ENCODE peak calls at places on chromosomes 2 and 18, in eight cellular contexts. O is EL, E is neural crest cell, X is psoas muscle, Z is cardiac fibroblast, D is ELR, V is endothelial cell, B is COLO829. S is an unnamed sample.

GRCh38 chr2:233413529-233414272 is 59.4 kb downstream of the DGKD start:
- DNase-seq in O (peak; percentile 85), E (no peak), X (peak; percentile 70), Z (peak; percentile 82), D (peak; percentile 79), V (no peak), B (peak; percentile 79), S (peak; percentile 67)

GRCh38 chr2:100021798-100022197 is 120.6 kb downstream of the AFF3 start:
- DNase-seq in O (no peak), E (no peak), X (no peak), Z (no peak), D (no peak), V (no peak), B (no peak), S (no peak)

GRCh38 chr2:23351388-23352141 is 33.4 kb upstream of the KLHL29 start:
- DNase-seq in O (peak; percentile 83), E (peak; percentile 91), X (peak; percentile 91), Z (peak; percentile 89), D (peak; percentile 77), V (peak; percentile 83), B (peak; percentile 74), S (peak; percentile 59)

GRCh38 chr2:27705851-27706622 is 42.3 kb downstream of the SLC4A1AP start:
- DNase-seq in O (peak; percentile 97), E (no peak), X (peak; percentile 64), Z (peak; percentile 96), D (peak; percentile 80), V (no peak), B (no peak), S (peak; percentile 100)

GRCh38 chr2:190126758-190127157 is 64.2 kb upstream of the MSTN start:
- DNase-seq in O (no peak), E (no peak), X (no peak), Z (peak; percentile 60), D (no peak), V (no peak), B (no peak), S (no peak)

GRCh38 chr18:74963820-74964446 is 245.0 kb downstream of the PTGR3 start:
- DNase-seq in O (peak; percentile 54), E (no peak), X (no peak), Z (peak; percentile 65), D (peak; percentile 62), V (peak; percentile 38), B (peak; percentile 25), S (peak; percentile 18)

GRCh38 chr2:63195310-63195709 is 144.7 kb downstream of the OTX1 start:
- DNase-seq in O (no peak), E (no peak), X (no peak), Z (no peak), D (no peak), V (no peak), B (no peak), S (no peak)

GRCh38 chr18:46867471-46868170 is 49.7 kb downstream of the PIAS2 start:
- DNase-seq in O (no peak), E (no peak), X (no peak), Z (no peak), D (no peak), V (no peak), B (peak; percentile 6), S (no peak)

GRCh38 chr2:79721966-79722365 is 209.1 kb downstream of the CTNNA2 start:
- DNase-seq in O (peak; percentile 56), E (no peak), X (no peak), Z (no peak), D (peak; percentile 76), V (no peak), B (no peak), S (peak; percentile 58)

GRCh38 chr2:158095912-158096311 is 5.8 kb upstream of the UPP2 start:
- DNase-seq in O (no peak), E (no peak), X (no peak), Z (no peak), D (no peak), V (no peak), B (no peak), S (no peak)

GRCh38 chr2:207869784-207870778 is 100.4 kb upstream of the FZD5 start:
- DNase-seq in O (peak; percentile 54), E (no peak), X (no peak), Z (peak; percentile 58), D (peak; percentile 57), V (no peak), B (no peak), S (peak; percentile 88)

GRCh38 chr2:236967499-236967783 is 118.2 kb upstream of the COPS8 start:
- DNase-seq in O (no peak), E (no peak), X (no peak), Z (no peak), D (no peak), V (no peak), B (no peak), S (no peak)

GRCh38 chr18:50662177-50662576 is 102.3 kb downstream of the MAPK4 start:
- DNase-seq in O (no peak), E (no peak), X (no peak), Z (no peak), D (peak; percentile 24), V (no peak), B (peak; percentile 17), S (no peak)

GRCh38 chr2:82641781-82642180 is 1817.3 kb downstream of the SUCLG1 start:
- DNase-seq in O (peak; percentile 43), E (no peak), X (no peak), Z (no peak), D (peak; percentile 37), V (no peak), B (no peak), S (peak; percentile 6)

GRCh38 chr2:183010112-183010511 is 28.1 kb downstream of the NCKAP1 start:
- DNase-seq in O (peak; percentile 29), E (no peak), X (peak; percentile 24), Z (peak; percentile 81), D (peak; percentile 37), V (no peak), B (no peak), S (peak; percentile 60)

GRCh38 chr2:111617804-111618576 is 266.0 kb downstream of the ANAPC1 start:
- DNase-seq in O (peak; percentile 15), E (no peak), X (peak; percentile 50), Z (peak; percentile 78), D (no peak), V (no peak), B (no peak), S (no peak)

GRCh38 chr2:195021704-195022513 is 635.1 kb upstream of the SLC39A10 start:
- DNase-seq in O (peak; percentile 2), E (no peak), X (no peak), Z (no peak), D (peak; percentile 33), V (no peak), B (no peak), S (peak; percentile 13)

GRCh38 chr18:54606835-54607212 is 15.8 kb downstream of the DYNAP start:
- DNase-seq in O (no peak), E (no peak), X (no peak), Z (no peak), D (no peak), V (no peak), B (no peak), S (no peak)

GRCh38 chr18:6601241-6601640 is 128.3 kb upstream of the ARHGAP28 start:
- DNase-seq in O (peak; percentile 40), E (no peak), X (no peak), Z (no peak), D (no peak), V (no peak), B (peak; percentile 16), S (no peak)

GRCh38 chr2:20465716-20466391 is 19.0 kb downstream of the RHOB start:
- DNase-seq in O (no peak), E (no peak), X (no peak), Z (no peak), D (no peak), V (no peak), B (no peak), S (no peak)

GRCh38 chr2:57543211-57543610 is 503.4 kb upstream of the VRK2 start:
- DNase-seq in O (peak; percentile 26), E (no peak), X (no peak), Z (no peak), D (no peak), V (no peak), B (peak; percentile 8), S (no peak)

GRCh38 chr2:112162341-112162740 is 24.2 kb downstream of the FBLN7 start:
- DNase-seq in O (no peak), E (no peak), X (no peak), Z (no peak), D (no peak), V (no peak), B (no peak), S (no peak)